ENCODE peak calls at places on chromosomes 5 and 9, in eight cellular contexts. F, P, B, K, H, E, J and C are unnamed samples.

GRCh38 chr9:133199648-133200321 is 9.3 kb downstream of the OBP2B start:
- DNase-seq in F (peak), P (no peak), B (no peak), K (no peak), H (no peak), E (peak), J (no peak), C (no peak)

GRCh38 chr9:8880031-8880430 is 1080.5 kb upstream of the DMAC1 start:
- DNase-seq in F (no peak), P (no peak), B (no peak), K (no peak), H (no peak), E (no peak), J (no peak), C (no peak)

GRCh38 chr9:114894206-114894605 is 36.2 kb downstream of the TNFSF8 start:
- DNase-seq in F (no peak), P (no peak), B (no peak), K (peak), H (no peak), E (no peak), J (no peak), C (no peak)

GRCh38 chr9:13485068-13485596 is 205.6 kb upstream of the MPDZ start:
- DNase-seq in F (no peak), P (peak), B (no peak), K (no peak), H (no peak), E (peak), J (no peak), C (no peak)

GRCh38 chr5:118407958-118408357 is 580.4 kb downstream of the DTWD2 start:
- DNase-seq in F (no peak), P (no peak), B (no peak), K (no peak), H (no peak), E (no peak), J (no peak), C (no peak)

GRCh38 chr5:179825655-179826182 is 5.0 kb downstream of the SQSTM1 start:
- DNase-seq in F (no peak), P (no peak), B (peak), K (no peak), H (no peak), E (peak), J (peak), C (no peak)

GRCh38 chr5:78843436-78843835 is 141.7 kb downstream of the ARSB start:
- DNase-seq in F (no peak), P (no peak), B (no peak), K (no peak), H (no peak), E (no peak), J (no peak), C (no peak)

GRCh38 chr5:74516217-74516636 is 124.3 kb downstream of the ENC1 start:
- DNase-seq in F (no peak), P (no peak), B (no peak), K (no peak), H (no peak), E (no peak), J (peak), C (no peak)

GRCh38 chr5:17374973-17375844 is 122.8 kb upstream of the TAF11L2 start:
- DNase-seq in F (peak), P (no peak), B (peak), K (no peak), H (no peak), E (no peak), J (peak), C (no peak)

GRCh38 chr5:111461261-111461671 is 51.1 kb downstream of the STARD4 start:
- DNase-seq in F (peak), P (no peak), B (peak), K (no peak), H (no peak), E (no peak), J (no peak), C (no peak)

GRCh38 chr5:138352722-138353549 is 451 bp downstream of the KDM3B start:
- DNase-seq in F (peak), P (peak), B (peak), K (no peak), H (no peak), E (peak), J (peak), C (peak)

GRCh38 chr5:174325441-174325840 is 279.9 kb downstream of the NSG2 start:
- DNase-seq in F (no peak), P (no peak), B (no peak), K (no peak), H (no peak), E (no peak), J (no peak), C (no peak)

GRCh38 chr9:131478421-131478868 is 24.3 kb upstream of the POMT1 start:
- DNase-seq in F (peak), P (peak), B (peak), K (no peak), H (no peak), E (peak), J (peak), C (peak)

GRCh38 chr5:8517461-8517860 is 648.5 kb downstream of the MTRR start:
- DNase-seq in F (no peak), P (no peak), B (no peak), K (no peak), H (no peak), E (no peak), J (no peak), C (no peak)

GRCh38 chr5:116289276-116289675 is 204.5 kb downstream of the COMMD10 start:
- DNase-seq in F (peak), P (no peak), B (no peak), K (no peak), H (no peak), E (no peak), J (peak), C (no peak)

GRCh38 chr5:171975262-171975876 is 31.1 kb downstream of the FBXW11 start:
- DNase-seq in F (no peak), P (no peak), B (no peak), K (no peak), H (no peak), E (no peak), J (no peak), C (no peak)

GRCh38 chr5:39742916-39743315 is 318.1 kb upstream of the DAB2 start:
- DNase-seq in F (no peak), P (no peak), B (no peak), K (no peak), H (no peak), E (no peak), J (no peak), C (no peak)

GRCh38 chr9:91954841-91955471 is 4.9 kb upstream of the ROR2 start:
- DNase-seq in F (peak), P (peak), B (peak), K (no peak), H (no peak), E (peak), J (peak), C (peak)

GRCh38 chr5:72141440-72142271 is 34.4 kb downstream of the MAP1B start:
- DNase-seq in F (no peak), P (no peak), B (peak), K (no peak), H (no peak), E (no peak), J (no peak), C (no peak)

GRCh38 chr5:132283423-132284043 is 10.7 kb upstream of the SLC22A4 start:
- DNase-seq in F (peak), P (no peak), B (peak), K (peak), H (no peak), E (no peak), J (peak), C (peak)

GRCh38 chr5:167819406-167819805 is 472.0 kb upstream of the WWC1 start:
- DNase-seq in F (no peak), P (no peak), B (no peak), K (no peak), H (no peak), E (no peak), J (no peak), C (no peak)

GRCh38 chr9:135278586-135278985 is 191.1 kb downstream of the OLFM1 start:
- DNase-seq in F (no peak), P (no peak), B (no peak), K (no peak), H (no peak), E (no peak), J (no peak), C (no peak)

GRCh38 chr9:135079676-135080075 is 7.8 kb upstream of the OLFM1 start:
- DNase-seq in F (no peak), P (no peak), B (no peak), K (no peak), H (peak), E (peak), J (no peak), C (no peak)

GRCh38 chr5:144448457-144448856 is 277.8 kb downstream of the KCTD16 start:
- DNase-seq in F (no peak), P (no peak), B (no peak), K (no peak), H (no peak), E (no peak), J (no peak), C (no peak)

GRCh38 chr5:56359429-56359781 is 126.3 kb upstream of the ANKRD55 start:
- DNase-seq in F (no peak), P (no peak), B (no peak), K (no peak), H (no peak), E (no peak), J (no peak), C (no peak)

GRCh38 chr9:119184265-119184936 is 184.8 kb downstream of the BRINP1 start:
- DNase-seq in F (no peak), P (no peak), B (no peak), K (no peak), H (no peak), E (no peak), J (no peak), C (no peak)

GRCh38 chr5:59358497-59358896 is 535.0 kb downstream of the PDE4D start:
- DNase-seq in F (no peak), P (no peak), B (no peak), K (no peak), H (no peak), E (no peak), J (no peak), C (no peak)

GRCh38 chr5:37045703-37046102 is 169.1 kb downstream of the NIPBL start:
- DNase-seq in F (no peak), P (no peak), B (no peak), K (no peak), H (no peak), E (no peak), J (no peak), C (no peak)

GRCh38 chr9:36147441-36148175 is 11.1 kb downstream of the GLIPR2 start:
- DNase-seq in F (no peak), P (no peak), B (no peak), K (no peak), H (no peak), E (no peak), J (no peak), C (no peak)

GRCh38 chr9:36151306-36152210 is 15.0 kb downstream of the GLIPR2 start:
- DNase-seq in F (no peak), P (no peak), B (no peak), K (no peak), H (no peak), E (peak), J (no peak), C (no peak)

GRCh38 chr9:36150529-36151305 is 14.2 kb downstream of the GLIPR2 start:
- DNase-seq in F (no peak), P (no peak), B (no peak), K (no peak), H (no peak), E (no peak), J (peak), C (no peak)

GRCh38 chr9:36148652-36149051 is 12.1 kb downstream of the GLIPR2 start:
- DNase-seq in F (no peak), P (peak), B (peak), K (peak), H (peak), E (peak), J (peak), C (peak)

DNA sequence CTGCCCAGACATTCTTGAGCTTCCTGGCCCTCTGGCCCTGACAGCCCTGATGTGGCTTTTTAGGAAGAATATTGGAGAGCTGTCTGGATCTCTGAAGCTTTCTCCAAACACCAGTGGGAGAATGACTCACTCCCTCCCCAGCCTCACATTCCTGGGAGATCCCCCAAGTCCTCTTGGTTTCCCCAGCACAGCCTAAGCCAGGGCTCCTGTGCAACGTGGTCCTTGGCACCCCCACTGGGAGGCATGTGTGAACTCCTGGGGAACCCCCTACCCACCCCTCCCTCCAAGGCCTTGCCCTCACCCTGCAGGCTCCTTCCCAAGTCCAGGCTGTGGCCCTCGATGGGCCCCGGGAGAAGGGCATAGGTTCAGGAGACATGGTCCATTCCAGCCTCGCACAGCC is 12.7 kb downstream of the GLIPR2 start:
- DNase-seq in F (no peak), P (no peak), B (no peak), K (no peak), H (no peak), E (no peak), J (no peak), C (no peak)
- TF ChIP-seq EP300 in F (no peak), P (no peak), B (no peak), K (no peak), H (no peak), E (no peak), J (no peak), C (no peak)

GRCh38 chr5:134133213-134133994 is 18.9 kb downstream of the TCF7 start:
- DNase-seq in F (no peak), P (no peak), B (no peak), K (no peak), H (peak), E (peak), J (no peak), C (no peak)
- TF ChIP-seq EP300 in F (no peak), P (no peak), B (no peak), K (no peak), H (no peak), E (no peak), J (no peak), C (no peak)

DNA sequence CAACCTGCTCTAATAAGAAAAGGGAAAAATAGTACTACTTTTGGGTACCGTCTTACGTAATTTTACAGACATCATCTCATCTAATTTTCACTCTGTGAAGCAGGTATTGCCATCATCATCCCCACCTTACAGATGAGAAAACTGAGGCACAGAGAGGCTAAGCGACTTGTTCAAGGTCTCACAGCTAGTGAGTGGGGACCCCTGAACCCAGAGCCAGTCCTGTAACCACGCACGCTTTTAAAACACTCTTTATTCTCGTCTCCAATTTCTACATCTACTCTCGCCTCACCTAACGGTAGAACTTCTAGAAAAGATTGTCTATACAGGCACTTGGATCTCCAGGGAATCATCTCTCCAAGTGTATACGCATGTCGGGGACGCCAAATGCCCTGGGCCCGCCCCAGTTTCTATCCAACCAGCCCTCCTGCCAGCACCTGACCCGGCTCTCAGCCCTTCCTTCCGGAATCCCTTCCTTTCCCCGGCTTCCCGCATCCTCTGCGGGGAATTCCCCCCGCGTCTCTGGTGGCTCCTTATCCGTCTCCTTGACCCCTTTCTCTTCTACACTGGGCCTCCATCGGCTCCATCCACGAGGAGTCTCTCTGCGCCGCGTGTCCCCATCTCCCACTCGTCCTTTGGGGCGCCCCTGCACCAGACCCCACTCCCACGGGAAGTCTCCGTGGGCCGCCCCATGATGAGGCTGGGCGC is 1.6 kb upstream of the TRAF1 start:
- DNase-seq in F (peak), P (peak), B (no peak), K (no peak), H (no peak), E (peak), J (no peak), C (no peak)
- TF ChIP-seq EP300 in F (no peak), P (no peak), B (no peak), K (peak), H (no peak), E (no peak), J (no peak), C (no peak)

DNA sequence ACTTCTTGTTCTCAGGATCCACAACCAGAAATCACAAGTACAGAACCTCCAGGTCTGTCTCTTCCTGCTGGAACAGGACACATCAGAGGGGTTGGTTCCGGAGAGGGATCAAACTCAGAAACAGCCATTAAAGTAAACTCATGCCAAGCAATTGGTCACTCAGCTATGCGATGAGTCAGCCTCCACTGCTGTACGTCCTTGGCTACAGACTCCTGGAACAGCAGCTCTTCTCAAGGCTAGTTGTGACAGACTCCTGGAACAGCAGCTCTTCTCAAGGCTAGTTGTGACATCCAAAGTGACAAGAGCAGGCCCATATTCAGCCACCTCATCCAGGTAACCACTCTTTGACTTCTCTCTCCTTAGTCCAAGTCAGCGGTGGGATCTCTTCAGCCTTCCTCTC is at the start of gene SPINK13:
- DNase-seq in F (no peak), P (no peak), B (no peak), K (no peak), H (no peak), E (no peak), J (peak), C (no peak)
- TF ChIP-seq EP300 in F (no peak), P (no peak), B (no peak), K (no peak), H (no peak), E (no peak), J (no peak), C (no peak)

DNA sequence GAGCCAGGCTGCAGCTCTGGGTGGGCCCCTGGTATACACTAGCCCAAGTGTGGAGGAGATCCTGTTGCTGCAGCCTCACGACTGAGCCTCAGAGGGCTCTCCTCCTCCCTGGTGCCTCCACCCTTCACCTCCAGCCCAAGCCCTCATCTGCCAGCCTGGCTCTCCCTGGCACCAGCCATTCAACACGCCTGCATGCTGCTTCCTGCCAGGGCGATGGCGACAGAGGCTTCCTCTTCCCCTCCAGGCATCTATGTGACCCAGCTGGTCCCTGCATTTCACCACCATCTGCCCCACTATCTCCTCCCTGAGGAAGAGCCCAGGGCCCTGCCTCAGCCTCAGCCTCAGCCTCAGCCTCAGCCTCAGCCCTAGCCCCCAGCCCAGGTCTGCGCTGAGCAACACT is 54.8 kb upstream of the ANGPTL2 start:
- DNase-seq in F (no peak), P (no peak), B (no peak), K (no peak), H (peak), E (peak), J (no peak), C (no peak)
- TF ChIP-seq EP300 in F (no peak), P (no peak), B (no peak), K (no peak), H (no peak), E (no peak), J (no peak), C (no peak)

GRCh38 chr5:32880781-32881180 is 169.7 kb downstream of the NPR3 start:
- DNase-seq in F (no peak), P (no peak), B (no peak), K (no peak), H (no peak), E (no peak), J (no peak), C (no peak)
- TF ChIP-seq EP300 in F (no peak), P (no peak), B (no peak), K (no peak), H (no peak), E (no peak), J (no peak), C (no peak)

GRCh38 chr5:158414333-158414762 is 555.4 kb upstream of the CLINT1 start:
- DNase-seq in F (no peak), P (peak), B (no peak), K (peak), H (no peak), E (no peak), J (no peak), C (no peak)
- TF ChIP-seq EP300 in F (no peak), P (peak), B (no peak), K (peak), H (no peak), E (no peak), J (no peak), C (no peak)